ENCODE peak calls at places on chromosome 4, in four cellular contexts. One of them, this sample, is unnamed.
A peak's percentile ranks its signal among the peaks of the same experiment; 100 is the strongest.

GRCh38 chr4:74037076-74037475 is 1.4 kb downstream of the CXCL3 start:
- DNase-seq in OCI-LY7: no peak
- DNase-seq in heart right ventricle: no peak
- DNase-seq in uterus: no peak
- DNase-seq in this sample: no peak

GRCh38 chr4:76388160-76388908 is 32.6 kb downstream of the CCDC158 start:
- DNase-seq in OCI-LY7: no peak
- DNase-seq in heart right ventricle: no peak
- DNase-seq in uterus: no peak
- DNase-seq in this sample: no peak

GRCh38 chr4:78179188-78179587 is 122.1 kb downstream of the FRAS1 start:
- DNase-seq in OCI-LY7: no peak
- DNase-seq in heart right ventricle: no peak
- DNase-seq in uterus: no peak
- DNase-seq in this sample: no peak

GRCh38 chr4:55178226-55179005 is 53.0 kb upstream of the KDR start:
- DNase-seq in OCI-LY7: no peak
- DNase-seq in heart right ventricle: peak; percentile 37
- DNase-seq in uterus: no peak
- DNase-seq in this sample: no peak

GRCh38 chr4:81472249-81473085 is 760 bp upstream of the RASGEF1B start:
- DNase-seq in OCI-LY7: peak; percentile 90
- DNase-seq in heart right ventricle: peak; percentile 27
- DNase-seq in uterus: no peak
- DNase-seq in this sample: no peak

GRCh38 chr4:121199742-121200561 is 35.8 kb upstream of the TNIP3 start:
- DNase-seq in OCI-LY7: no peak
- DNase-seq in heart right ventricle: no peak
- DNase-seq in uterus: no peak
- DNase-seq in this sample: no peak

GRCh38 chr4:42954925-42955669 is 62.6 kb downstream of the GRXCR1 start:
- DNase-seq in OCI-LY7: no peak
- DNase-seq in heart right ventricle: peak; percentile 17
- DNase-seq in uterus: no peak
- DNase-seq in this sample: no peak

GRCh38 chr4:8913121-8913857 is 41.6 kb upstream of the HMX1 start:
- DNase-seq in OCI-LY7: no peak
- DNase-seq in heart right ventricle: no peak
- DNase-seq in uterus: peak; percentile 7
- DNase-seq in this sample: no peak

GRCh38 chr4:147754037-147754445 is 22.2 kb downstream of the ARHGAP10 start:
- DNase-seq in OCI-LY7: no peak
- DNase-seq in heart right ventricle: no peak
- DNase-seq in uterus: no peak
- DNase-seq in this sample: no peak

GRCh38 chr4:151658959-151659593 is 101.7 kb downstream of the GATB start:
- DNase-seq in OCI-LY7: peak; percentile 44
- DNase-seq in heart right ventricle: no peak
- DNase-seq in uterus: no peak
- DNase-seq in this sample: no peak

GRCh38 chr4:189304755-189305154 is 635.9 kb upstream of the FRG1 start:
- DNase-seq in OCI-LY7: no peak
- DNase-seq in heart right ventricle: no peak
- DNase-seq in uterus: no peak
- DNase-seq in this sample: no peak

GRCh38 chr4:5212255-5213032 is 161.2 kb downstream of the STK32B start:
- DNase-seq in OCI-LY7: no peak
- DNase-seq in heart right ventricle: no peak
- DNase-seq in uterus: no peak
- DNase-seq in this sample: no peak

GRCh38 chr4:118335316-118335715 is 17.5 kb downstream of the PRSS12 start:
- DNase-seq in OCI-LY7: no peak
- DNase-seq in heart right ventricle: no peak
- DNase-seq in uterus: no peak
- DNase-seq in this sample: no peak

GRCh38 chr4:48082956-48083355 is 51.1 kb downstream of the TXK start:
- DNase-seq in OCI-LY7: no peak
- DNase-seq in heart right ventricle: no peak
- DNase-seq in uterus: no peak
- DNase-seq in this sample: no peak

GRCh38 chr4:175351473-175351872 is 433.3 kb downstream of the ADAM29 start:
- DNase-seq in OCI-LY7: peak; percentile 84
- DNase-seq in heart right ventricle: no peak
- DNase-seq in uterus: no peak
- DNase-seq in this sample: no peak

GRCh38 chr4:180394730-180395129 is 1848.5 kb upstream of the TENM3 start:
- DNase-seq in OCI-LY7: no peak
- DNase-seq in heart right ventricle: no peak
- DNase-seq in uterus: no peak
- DNase-seq in this sample: no peak

GRCh38 chr4:3393171-3393570 is 48.6 kb upstream of the HGFAC start:
- DNase-seq in OCI-LY7: no peak
- DNase-seq in heart right ventricle: no peak
- DNase-seq in uterus: no peak
- DNase-seq in this sample: no peak

GRCh38 chr4:124030038-124030638 is 633.5 kb downstream of the SPRY1 start:
- DNase-seq in OCI-LY7: no peak
- DNase-seq in heart right ventricle: peak; percentile 54
- DNase-seq in uterus: peak; percentile 32
- DNase-seq in this sample: no peak

GRCh38 chr4:26482508-26483462 is 7.5 kb downstream of the CCKAR start:
- DNase-seq in OCI-LY7: no peak
- DNase-seq in heart right ventricle: no peak
- DNase-seq in uterus: no peak
- DNase-seq in this sample: no peak

GRCh38 chr4:11912886-11913285 is 484.2 kb upstream of the HS3ST1 start:
- DNase-seq in OCI-LY7: no peak
- DNase-seq in heart right ventricle: no peak
- DNase-seq in uterus: no peak
- DNase-seq in this sample: no peak

GRCh38 chr4:123060039-123060770 is 137.8 kb upstream of the NUDT6 start:
- DNase-seq in OCI-LY7: no peak
- DNase-seq in heart right ventricle: no peak
- DNase-seq in uterus: no peak
- DNase-seq in this sample: no peak

GRCh38 chr4:54120517-54120916 is 20.6 kb downstream of the GSX2 start:
- DNase-seq in OCI-LY7: no peak
- DNase-seq in heart right ventricle: no peak
- DNase-seq in uterus: no peak
- DNase-seq in this sample: no peak

GRCh38 chr4:94686086-94686485 is 71.7 kb upstream of the BMPR1B start:
- DNase-seq in OCI-LY7: no peak
- DNase-seq in heart right ventricle: no peak
- DNase-seq in uterus: no peak
- DNase-seq in this sample: no peak

GRCh38 chr4:94690851-94691254 is 66.9 kb upstream of the BMPR1B start:
- DNase-seq in OCI-LY7: no peak
- DNase-seq in heart right ventricle: no peak
- DNase-seq in uterus: no peak
- DNase-seq in this sample: no peak

GRCh38 chr4:94689155-94689554 is 68.6 kb upstream of the BMPR1B start:
- DNase-seq in OCI-LY7: no peak
- DNase-seq in heart right ventricle: no peak
- DNase-seq in uterus: no peak
- DNase-seq in this sample: no peak

GRCh38 chr4:94695389-94695788 is 62.4 kb upstream of the BMPR1B start:
- DNase-seq in OCI-LY7: no peak
- DNase-seq in heart right ventricle: no peak
- DNase-seq in uterus: no peak
- DNase-seq in this sample: no peak

GRCh38 chr4:94691552-94691951 is 66.2 kb upstream of the BMPR1B start:
- DNase-seq in OCI-LY7: no peak
- DNase-seq in heart right ventricle: no peak
- DNase-seq in uterus: no peak
- DNase-seq in this sample: no peak
- H3K4me1 ChIP-seq in OCI-LY7: no peaks in the 10 kb centered on the region
- H3K4me1 ChIP-seq in heart right ventricle: no peaks in the 10 kb centered on the region
- H3K4me1 ChIP-seq in uterus: no peaks in the 10 kb centered on the region
- H3K4me1 ChIP-seq in this sample: no peaks in the 10 kb centered on the region

DNA sequence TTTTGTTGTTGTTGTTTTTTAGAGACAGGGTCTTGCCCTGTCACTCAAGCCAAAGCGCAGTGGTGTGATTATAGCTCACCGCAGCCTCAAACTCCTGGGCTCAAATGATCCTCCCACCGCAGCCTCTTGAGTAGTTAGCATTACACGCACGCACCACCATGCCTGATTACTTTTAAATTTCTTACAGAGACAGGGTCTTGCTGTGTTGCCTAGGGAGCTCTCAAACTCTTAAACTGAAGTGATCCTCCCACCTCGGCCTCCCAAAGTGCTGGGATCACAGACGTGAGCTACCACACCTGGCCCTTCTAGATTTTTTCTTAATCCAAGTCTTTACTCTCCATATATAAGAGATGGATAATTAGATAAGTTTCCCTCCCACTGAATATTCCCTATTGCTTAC is 29.2 kb downstream of the FNIP2 start:
- DNase-seq in OCI-LY7: no peak
- DNase-seq in heart right ventricle: no peak
- DNase-seq in uterus: no peak
- DNase-seq in this sample: no peak
- H3K4me1 ChIP-seq in OCI-LY7: no peaks in the 10 kb centered on the region
- H3K4me1 ChIP-seq in heart right ventricle: peaks cover 69% of the 10 kb centered on the region
- H3K4me1 ChIP-seq in uterus: no peaks in the 10 kb centered on the region
- H3K4me1 ChIP-seq in this sample: no peaks in the 10 kb centered on the region

GRCh38 chr4:25131396-25131795 is 28.9 kb downstream of the SEPSECS start:
- DNase-seq in OCI-LY7: no peak
- DNase-seq in heart right ventricle: no peak
- DNase-seq in uterus: no peak
- DNase-seq in this sample: no peak
- H3K4me1 ChIP-seq in OCI-LY7: no peaks in the 10 kb centered on the region
- H3K4me1 ChIP-seq in heart right ventricle: peaks cover 4% of the 10 kb centered on the region
- H3K4me1 ChIP-seq in uterus: no peaks in the 10 kb centered on the region
- H3K4me1 ChIP-seq in this sample: no peaks in the 10 kb centered on the region

DNA sequence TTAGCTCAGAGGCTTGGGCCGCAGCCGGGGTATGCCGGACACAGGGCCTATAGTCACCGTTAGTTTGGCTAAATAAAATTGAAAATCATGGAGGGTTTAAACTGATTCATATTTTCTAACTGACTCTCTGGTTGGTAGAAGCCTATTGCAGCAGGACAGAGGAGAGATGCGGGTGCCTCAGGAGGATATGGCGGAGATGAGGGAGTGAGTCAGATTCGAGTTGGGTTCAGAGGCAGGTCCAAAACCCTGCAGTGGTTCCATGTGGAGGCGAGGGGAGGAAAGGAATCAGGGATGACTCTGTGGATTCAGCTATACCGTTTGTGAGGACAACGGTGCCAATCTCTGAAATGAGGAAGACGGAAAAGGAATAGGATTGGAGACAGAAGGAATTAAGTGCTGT is 176.6 kb downstream of the PALLD start:
- DNase-seq in OCI-LY7: no peak
- DNase-seq in heart right ventricle: no peak
- DNase-seq in uterus: no peak
- DNase-seq in this sample: no peak
- H3K4me1 ChIP-seq in OCI-LY7: no peaks in the 10 kb centered on the region
- H3K4me1 ChIP-seq in heart right ventricle: no peaks in the 10 kb centered on the region
- H3K4me1 ChIP-seq in uterus: no peaks in the 10 kb centered on the region
- H3K4me1 ChIP-seq in this sample: no peaks in the 10 kb centered on the region